ENCODE peak calls at places on chromosome 3, in four cellular contexts. R, T, U and H are unnamed samples.

GRCh38 chr3:149625795-149626194 is 32.0 kb downstream of the WWTR1 start:
- DNase-seq in R (no peak), T (no peak), U (no peak), H (no peak)

GRCh38 chr3:34570916-34571705 is 772.7 kb downstream of the PDCD6IP start:
- DNase-seq in R (no peak), T (no peak), U (no peak), H (no peak)

GRCh38 chr3:98577178-98577895 is 16.1 kb downstream of the CPOX start:
- DNase-seq in R (no peak), T (no peak), U (no peak), H (no peak)

GRCh38 chr3:101725192-101725889 is 927 bp downstream of the CEP97 start:
- DNase-seq in R (peak; percentile 12), T (no peak), U (no peak), H (no peak)

GRCh38 chr3:105527538-105527937 is 160.8 kb downstream of the ALCAM start:
- DNase-seq in R (no peak), T (no peak), U (no peak), H (no peak)

GRCh38 chr3:154428369-154429206 is 1.4 kb downstream of the GPR149 start:
- DNase-seq in R (no peak), T (no peak), U (no peak), H (no peak)

GRCh38 chr3:186209810-186210752 is 101.2 kb upstream of the ETV5 start:
- DNase-seq in R (peak; percentile 66), T (no peak), U (peak; percentile 84), H (no peak)

GRCh38 chr3:56295161-56295560 is 173.1 kb downstream of the ERC2 start:
- DNase-seq in R (no peak), T (no peak), U (no peak), H (no peak)

GRCh38 chr3:197520311-197521276 is 35.2 kb downstream of the BDH1 start:
- DNase-seq in R (peak; percentile 65), T (no peak), U (peak; percentile 96), H (peak; percentile 94)

GRCh38 chr3:122902326-122902725 is 107.5 kb downstream of the SLC49A4 start:
- DNase-seq in R (no peak), T (no peak), U (no peak), H (no peak)

GRCh38 chr3:140131895-140132294 is 196.9 kb downstream of the CLSTN2 start:
- DNase-seq in R (no peak), T (no peak), U (no peak), H (no peak)

GRCh38 chr3:158808697-158809096 is 6.8 kb downstream of the MFSD1 start:
- DNase-seq in R (no peak), T (no peak), U (no peak), H (no peak)

GRCh38 chr3:12967751-12968209 is 105.4 kb downstream of the IQSEC1 start:
- DNase-seq in R (peak; percentile 100), T (no peak), U (peak; percentile 88), H (peak; percentile 89)

GRCh38 chr3:78025916-78026315 is 986.0 kb downstream of the ROBO2 start:
- DNase-seq in R (no peak), T (no peak), U (no peak), H (no peak)

GRCh38 chr3:165523801-165524200 is 313.4 kb downstream of the BCHE start:
- DNase-seq in R (no peak), T (no peak), U (no peak), H (no peak)

GRCh38 chr3:45491344-45491743 is 103.0 kb downstream of the LARS2 start:
- DNase-seq in R (no peak), T (no peak), U (no peak), H (no peak)

GRCh38 chr3:88034876-88035275 is 23.9 kb downstream of the CGGBP1 start:
- DNase-seq in R (no peak), T (no peak), U (no peak), H (no peak)

GRCh38 chr3:5095879-5096278 is 26.2 kb upstream of the ARL8B start:
- DNase-seq in R (no peak), T (no peak), U (no peak), H (no peak)

GRCh38 chr3:120449701-120450216 is 1.0 kb downstream of the FSTL1 start:
- DNase-seq in R (no peak), T (no peak), U (no peak), H (peak; percentile 24)

GRCh38 chr3:156449712-156450574 is 105.0 kb downstream of the SSR3 start:
- DNase-seq in R (peak; percentile 49), T (no peak), U (peak; percentile 29), H (peak; percentile 28)

GRCh38 chr3:24237971-24238767 is 256.5 kb downstream of the THRB start:
- DNase-seq in R (peak; percentile 76), T (peak; percentile 8), U (peak; percentile 64), H (peak; percentile 65)

GRCh38 chr3:71973337-71974030 is 188.5 kb upstream of the PROK2 start:
- DNase-seq in R (no peak), T (no peak), U (no peak), H (no peak)

GRCh38 chr3:108420926-108421325 is 89.5 kb downstream of the MYH15 start:
- DNase-seq in R (no peak), T (no peak), U (no peak), H (no peak)

GRCh38 chr3:24616138-24616829 is 121.6 kb upstream of the THRB start:
- DNase-seq in R (no peak), T (no peak), U (no peak), H (no peak)

GRCh38 chr3:39090922-39091321 is 16.5 kb downstream of the GORASP1 start:
- DNase-seq in R (no peak), T (no peak), U (no peak), H (no peak)

GRCh38 chr3:194305356-194306108 is 45.6 kb downstream of the CPN2 start:
- DNase-seq in R (no peak), T (no peak), U (no peak), H (no peak)

GRCh38 chr3:72031581-72031980 is 246.6 kb upstream of the PROK2 start:
- DNase-seq in R (no peak), T (no peak), U (no peak), H (no peak)

GRCh38 chr3:114775395-114775794 is 371.7 kb downstream of the ZBTB20 start:
- DNase-seq in R (no peak), T (no peak), U (no peak), H (no peak)

GRCh38 chr3:34207826-34208225 is 409.4 kb downstream of the PDCD6IP start:
- DNase-seq in R (no peak), T (no peak), U (no peak), H (no peak)

GRCh38 chr3:177567833-177568232 is 370.6 kb upstream of the TBL1XR1 start:
- DNase-seq in R (no peak), T (no peak), U (no peak), H (no peak)

GRCh38 chr3:37237252-37237651 is 62.9 kb upstream of the LRRFIP2 start:
- DNase-seq in R (peak; percentile 55), T (no peak), U (no peak), H (no peak)
- TF ChIP-seq CHD4 in R (no peak), T (no peak), U (no peak), H (no peak)

GRCh38 chr3:179716226-179716625 is 63.4 kb downstream of the USP13 start:
- DNase-seq in R (no peak), T (no peak), U (no peak), H (no peak)

GRCh38 chr3:179717219-179717618 is 64.4 kb downstream of the USP13 start:
- DNase-seq in R (no peak), T (no peak), U (no peak), H (no peak)

GRCh38 chr3:179720196-179720595 is 67.4 kb downstream of the USP13 start:
- DNase-seq in R (no peak), T (no peak), U (no peak), H (no peak)

GRCh38 chr3:179716811-179717210 is 64.0 kb downstream of the USP13 start:
- DNase-seq in R (no peak), T (no peak), U (no peak), H (no peak)

DNA sequence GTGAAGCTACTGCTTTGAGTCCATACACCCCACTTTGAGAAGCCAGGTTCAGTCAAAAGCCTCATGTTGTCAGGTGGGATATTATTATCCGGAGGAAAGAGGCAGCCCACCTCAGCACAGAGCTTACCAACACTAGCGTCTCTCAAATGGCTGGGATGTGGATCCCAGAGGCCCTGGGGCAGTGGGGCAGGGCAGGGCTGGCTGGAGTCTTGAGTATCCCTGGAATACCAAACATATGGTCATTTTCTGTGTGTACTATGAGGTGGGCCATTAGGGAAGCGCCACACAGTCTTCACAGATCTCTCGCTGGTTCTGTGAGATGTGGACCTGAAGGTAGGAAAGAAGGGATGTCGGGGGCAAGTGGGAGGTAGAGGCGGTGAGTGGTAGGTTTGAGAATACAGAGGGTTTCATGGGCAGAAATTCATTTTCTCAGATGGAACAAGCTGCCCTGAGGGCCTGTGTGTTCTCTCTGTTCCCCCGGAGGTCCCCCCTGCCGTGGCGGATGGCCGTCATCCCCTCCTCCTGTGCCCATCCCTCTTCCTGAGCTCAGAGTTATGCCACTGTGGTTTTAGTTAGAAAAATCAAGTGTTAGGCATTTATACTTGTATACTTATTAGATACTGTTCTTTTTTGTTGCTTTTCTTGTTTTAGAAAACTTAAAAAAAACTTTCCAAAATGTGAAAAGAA is 66.4 kb downstream of the USP13 start:
- DNase-seq in R (no peak), T (no peak), U (no peak), H (no peak)
- TF ChIP-seq CHD4 in R (no peak), T (no peak), U (no peak), H (no peak)

DNA sequence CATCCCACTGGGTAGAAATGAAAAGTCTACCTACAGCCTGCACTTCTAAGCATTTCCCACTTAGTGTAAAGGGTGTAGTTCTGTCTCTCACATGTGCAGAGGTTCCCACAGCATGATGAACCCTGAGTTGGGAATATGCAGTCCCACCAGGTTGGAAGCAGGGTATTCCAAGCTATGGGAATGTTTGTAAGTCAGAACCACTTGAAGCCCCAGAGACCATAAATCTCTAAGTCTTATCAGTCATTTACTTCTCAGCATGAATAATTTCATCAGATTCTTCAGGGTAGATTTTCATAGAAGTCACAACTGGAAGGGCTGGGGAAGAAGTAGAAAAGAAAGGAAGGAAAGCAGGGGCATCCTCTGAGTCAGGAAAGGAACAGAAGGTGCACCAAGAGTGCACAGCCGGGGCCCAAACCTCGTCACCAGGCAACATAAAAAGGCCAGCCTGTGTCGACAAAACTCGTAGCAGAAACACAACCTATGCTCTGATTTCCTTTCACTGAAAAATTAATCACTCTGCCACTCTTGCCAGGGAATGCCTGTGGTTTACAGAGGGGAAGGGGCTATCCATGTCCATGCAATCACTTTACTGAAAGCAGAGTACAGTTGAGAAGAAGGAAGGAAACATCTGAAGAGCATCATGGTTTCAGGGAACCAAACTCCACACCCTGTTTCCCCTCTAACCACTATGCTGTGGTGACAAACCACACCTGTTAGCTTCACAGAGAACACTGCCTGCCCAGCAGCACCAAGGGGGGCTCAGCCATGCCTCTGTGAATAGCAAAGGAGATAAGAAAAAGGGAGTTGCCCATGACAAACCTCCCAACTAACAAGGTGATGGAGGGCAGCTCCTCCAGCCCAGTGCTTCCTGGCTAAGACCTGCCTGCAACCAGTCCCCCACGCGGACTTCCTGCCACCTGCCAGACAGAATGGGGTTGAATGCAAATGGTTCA is 40.5 kb downstream of the SH3BP5 start:
- DNase-seq in R (peak; percentile 41), T (peak; percentile 89), U (no peak), H (no peak)
- TF ChIP-seq CHD4 in R (no peak), T (no peak), U (no peak), H (no peak)

GRCh38 chr3:151203053-151203420 is at the start of gene GPR171:
- DNase-seq in R (no peak), T (peak; percentile 33), U (no peak), H (no peak)
- TF ChIP-seq CHD4 in R (no peak), T (no peak), U (no peak), H (no peak)